ENCODE peak calls at places on chromosomes 13 and 19, in seven cellular contexts. N is GM12865; X is stimulated activated CD4-positive, alpha-beta T cell treated with anti-CD3 and anti-CD28 coated beads, Interleukin-12 subunit alpha, Interleukin-12 subunit beta, amount 100 ng/mL, for 48 hours; I is stimulated activated CD8-positive, alpha-beta memory T cell treated with anti-CD3 and anti-CD28 coated beads, Interleukin-7, amount 100 ng/mL, for 48 hours; F is activated CD8-positive, alpha-beta memory T cell treated with anti-CD3 and anti-CD28 coated beads for 48 hours; G is CD8-positive, alpha-beta T cell; V is GM04504. H is an unnamed sample.
A peak's percentile ranks its signal among the peaks of the same experiment; 100 is the strongest.

GRCh38 chr19:38657633-38658222 is 10.3 kb downstream of the ACTN4 start:
- DNase-seq in N (no peak), I (no peak), V (peak; percentile 71), F (no peak), G (no peak), X (no peak), H (no peak)

GRCh38 chr13:64709079-64709478 is 2521.1 kb downstream of the PCDH9 start:
- DNase-seq in V (no peak), N (no peak), G (no peak), X (no peak), F (no peak), I (no peak), H (no peak)

GRCh38 chr13:43924549-43925245 is 45.0 kb downstream of the LACC1 start:
- DNase-seq in V (no peak), I (no peak), G (no peak), F (no peak), X (no peak), N (peak; percentile 69), H (no peak)

GRCh38 chr13:67390462-67391093 is 160.4 kb upstream of the PCDH9 start:
- DNase-seq in V (no peak), N (no peak), I (no peak), G (no peak), F (no peak), X (no peak), H (no peak)

GRCh38 chr13:25816239-25816638 is 235.6 kb downstream of the SHISA2 start:
- DNase-seq in I (no peak), G (no peak), X (no peak), F (no peak), V (no peak), N (no peak), H (no peak)

GRCh38 chr19:35048911-35049411 is 7.4 kb downstream of the HPN start:
- DNase-seq in F (no peak), N (no peak), X (no peak), G (no peak), V (no peak), I (no peak), H (no peak)

GRCh38 chr19:54921082-54921481 is 15.1 kb downstream of the NCR1 start:
- DNase-seq in F (no peak), N (no peak), X (no peak), V (no peak), I (no peak), G (no peak), H (no peak)

GRCh38 chr19:24054044-24054935 is 32.7 kb upstream of the ZNF254 start:
- DNase-seq in I (no peak), V (peak; percentile 80), N (no peak), X (no peak), F (no peak), G (no peak), H (no peak)

GRCh38 chr19:10861118-10861651 is 10.2 kb upstream of the CARM1 start:
- DNase-seq in X (no peak), G (no peak), V (no peak), N (peak; percentile 66), I (no peak), F (no peak), H (peak; percentile 61)

GRCh38 chr13:85286081-85286480 is 513.1 kb downstream of the SLITRK6 start:
- DNase-seq in I (no peak), N (no peak), G (no peak), X (no peak), F (no peak), V (no peak), H (no peak)

GRCh38 chr13:52980695-52981094 is 47.9 kb upstream of the OLFM4 start:
- DNase-seq in I (no peak), X (no peak), F (no peak), N (no peak), V (no peak), G (no peak), H (no peak)